ENCODE peak calls at places on chromosomes 16 and 17, in nine cellular contexts. D is A549; I is aorta; B is pancreas; J is effector memory CD4-positive, alpha-beta T cell; A is breast epithelium; H is coronary artery; U is CD4-positive, alpha-beta T cell; E is PC-9. W is an unnamed sample.

GRCh38 chr16:89378947-89379771 is 111.2 kb downstream of the ANKRD11 start:
- DNase-seq in I (no peak), E (no peak), A (no peak), J (no peak), U (no peak), D (no peak), B (no peak), H (no peak), W (no peak)

GRCh38 chr16:30060354-30061194 is 5.0 kb upstream of the ALDOA start:
- DNase-seq in D (no peak), U (no peak), H (no peak), E (peak), B (no peak), J (no peak), A (peak), I (no peak), W (no peak)

GRCh38 chr16:56477096-56477878 is 25.9 kb downstream of the OGFOD1 start:
- DNase-seq in I (no peak), J (no peak), E (peak), H (no peak), U (no peak), D (peak), B (no peak), A (no peak), W (no peak)

GRCh38 chr16:67537270-67537635 is 8.6 kb downstream of the RIPOR1 start:
- DNase-seq in E (peak), H (no peak), B (no peak), U (no peak), D (no peak), I (peak), J (peak), A (no peak), W (peak)

GRCh38 chr17:72996791-72997190 is 95.7 kb downstream of the SLC39A11 start:
- DNase-seq in A (no peak), J (no peak), H (no peak), E (no peak), B (no peak), D (no peak), I (no peak), U (no peak), W (no peak)

GRCh38 chr17:28372203-28372944 is 880 bp downstream of the SARM1 start:
- DNase-seq in A (no peak), B (peak), U (no peak), H (no peak), I (no peak), J (no peak), E (no peak), D (no peak), W (peak)

GRCh38 chr16:8944113-8944765 is 19.5 kb downstream of the USP7 start:
- DNase-seq in J (no peak), D (no peak), B (no peak), E (no peak), U (no peak), A (no peak), I (no peak), H (no peak), W (no peak)

GRCh38 chr16:10971560-10971961 is 27.2 kb downstream of the CLEC16A start:
- DNase-seq in J (peak), I (no peak), H (no peak), B (no peak), U (no peak), E (peak), D (peak), A (no peak), W (no peak)

GRCh38 chr16:66487580-66488235 is 60.6 kb downstream of the BEAN1 start:
- DNase-seq in H (peak), E (no peak), D (no peak), J (no peak), A (peak), B (no peak), U (no peak), I (no peak), W (no peak)

GRCh38 chr17:50872710-50873424 is 6.7 kb upstream of the TOB1 start:
- DNase-seq in B (no peak), U (peak), J (no peak), H (peak), D (no peak), I (peak), E (no peak), A (no peak), W (no peak)

GRCh38 chr17:20993863-20994778 is 48.7 kb downstream of the USP22 start:
- DNase-seq in J (no peak), E (no peak), A (peak), B (peak), U (no peak), D (no peak), H (peak), I (no peak), W (no peak)

GRCh38 chr16:3027983-3028715 is 4.3 kb downstream of the THOC6 start:
- DNase-seq in I (peak), E (peak), J (peak), B (peak), D (peak), U (peak), A (peak), H (no peak), W (peak)

GRCh38 chr17:50028207-50029120 is 27.4 kb upstream of the ITGA3 start:
- DNase-seq in D (peak), E (peak), A (peak), B (no peak), U (no peak), H (no peak), I (peak), J (no peak), W (no peak)

GRCh38 chr16:88730632-88731607 is 24.6 kb downstream of the CTU2 start:
- DNase-seq in H (no peak), I (no peak), U (no peak), A (no peak), B (no peak), E (no peak), D (no peak), J (no peak), W (no peak)

DNA sequence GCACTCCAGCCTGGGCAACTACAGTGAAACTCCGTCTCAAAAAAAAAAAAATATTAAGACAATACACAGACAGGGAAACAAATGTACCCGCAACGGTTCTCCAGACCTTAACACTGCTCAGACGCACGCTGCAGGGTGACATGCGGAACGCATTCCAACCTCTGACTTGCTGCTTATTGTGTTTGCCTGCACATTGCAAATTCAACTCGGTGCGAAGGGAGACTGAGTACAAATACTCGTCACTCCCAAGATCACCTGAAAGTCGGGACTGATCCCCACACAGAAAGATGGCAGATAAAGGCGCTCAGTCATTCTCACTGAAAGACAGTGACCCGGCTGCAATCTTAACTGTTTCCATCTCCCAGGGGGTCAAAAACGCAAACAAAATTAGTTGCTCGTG is 781 bp downstream of the CLCN7 start:
- DNase-seq in E (no peak), I (no peak), D (no peak), U (no peak), H (no peak), J (no peak), B (no peak), A (no peak), W (no peak)
- H3K27ac ChIP-seq in E (no peak), I (no peak), D (peak), U (no peak), H (peak), J (peak), B (no peak), A (peak), W (peak)

DNA sequence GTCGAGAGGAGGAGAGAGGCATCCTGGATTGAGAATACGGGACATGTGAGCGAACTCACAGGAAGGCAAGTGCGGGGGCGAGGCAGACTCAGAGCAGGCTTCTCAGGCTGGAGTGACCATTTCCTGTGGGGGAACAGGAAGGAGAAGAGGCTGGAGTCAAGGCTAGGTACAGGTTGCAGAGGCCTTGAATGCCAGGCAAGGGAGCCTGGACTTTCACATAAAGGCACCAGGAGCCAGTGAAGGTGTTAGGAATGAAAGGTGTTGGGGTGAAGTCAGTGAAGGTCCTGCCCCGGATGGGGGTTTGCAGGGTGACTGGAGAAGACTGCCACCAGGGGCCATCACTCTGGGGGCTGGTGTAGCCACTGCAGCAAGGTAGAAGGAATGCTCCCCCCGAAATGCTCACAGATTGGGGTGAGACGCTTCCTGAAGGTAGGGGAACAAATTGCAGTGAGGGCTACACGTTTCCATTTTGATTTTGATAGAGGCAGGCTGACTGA is 5.3 kb upstream of the GPRC5C start:
- DNase-seq in A (no peak), I (no peak), H (no peak), U (no peak), E (no peak), J (no peak), D (no peak), B (no peak), W (no peak)
- H3K27ac ChIP-seq in A (peak), I (peak), H (peak), U (no peak), E (no peak), J (no peak), D (peak), B (peak), W (peak)

DNA sequence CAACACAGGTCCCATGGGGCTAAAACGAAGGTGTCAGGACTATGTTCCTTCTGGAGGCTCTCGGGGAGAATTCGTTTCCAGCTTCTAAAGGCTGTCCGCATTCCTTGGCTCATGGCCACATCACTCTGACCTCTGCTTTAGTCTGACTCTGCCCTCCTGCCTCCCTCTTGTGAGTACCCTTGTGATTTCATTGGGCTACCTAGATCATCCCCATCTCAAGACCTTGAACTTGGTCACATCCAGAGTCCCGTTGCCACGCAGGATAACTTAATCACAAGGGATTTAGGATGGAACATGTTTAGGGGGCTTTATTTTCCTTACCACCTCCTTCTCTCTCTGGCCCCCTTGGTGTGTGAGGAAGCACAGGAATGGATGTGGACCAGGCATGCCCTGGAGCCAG is 160.9 kb upstream of the PLCG2 start:
- DNase-seq in J (no peak), U (no peak), A (no peak), E (no peak), D (no peak), H (no peak), B (no peak), I (no peak), W (no peak)
- H3K27ac ChIP-seq in J (no peak), U (no peak), A (peak), E (no peak), D (no peak), H (no peak), B (no peak), I (no peak), W (no peak)

DNA sequence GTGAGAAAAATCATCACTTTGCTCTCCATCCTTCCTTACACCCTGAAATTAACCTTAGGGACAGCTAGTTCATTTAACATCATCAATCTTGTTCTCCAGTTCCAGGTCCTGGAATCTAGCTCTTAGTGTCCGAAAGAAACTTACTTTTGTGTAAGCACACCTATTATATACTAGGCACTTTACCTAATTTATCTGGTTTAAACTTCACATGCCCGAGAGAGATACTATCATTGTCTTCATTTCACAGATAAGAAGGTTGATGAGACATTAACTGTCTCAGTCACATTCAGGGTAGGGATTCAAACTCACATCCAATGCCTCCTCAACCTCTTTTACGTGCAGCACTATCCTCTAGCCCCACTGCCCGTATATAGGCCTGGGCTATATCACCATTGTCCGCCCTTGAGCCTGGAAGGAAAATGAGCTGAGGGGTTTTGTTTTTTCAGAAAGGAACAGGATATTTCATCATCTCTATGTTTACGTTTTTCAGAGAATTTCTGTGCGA is 501 bp upstream of the AP2B1 start:
- DNase-seq in U (no peak), B (no peak), J (no peak), I (no peak), E (no peak), H (no peak), A (no peak), D (no peak), W (no peak)
- H3K27ac ChIP-seq in U (peak), B (peak), J (peak), I (no peak), E (peak), H (peak), A (peak), D (peak), W (peak)

GRCh38 chr16:24524855-24525652 is 14.3 kb upstream of the RBBP6 start:
- DNase-seq in E (no peak), U (no peak), J (no peak), H (no peak), A (no peak), D (no peak), I (no peak), B (no peak), W (no peak)
- H3K27ac ChIP-seq in E (no peak), U (no peak), J (no peak), H (no peak), A (no peak), D (no peak), I (no peak), B (no peak), W (no peak)

DNA sequence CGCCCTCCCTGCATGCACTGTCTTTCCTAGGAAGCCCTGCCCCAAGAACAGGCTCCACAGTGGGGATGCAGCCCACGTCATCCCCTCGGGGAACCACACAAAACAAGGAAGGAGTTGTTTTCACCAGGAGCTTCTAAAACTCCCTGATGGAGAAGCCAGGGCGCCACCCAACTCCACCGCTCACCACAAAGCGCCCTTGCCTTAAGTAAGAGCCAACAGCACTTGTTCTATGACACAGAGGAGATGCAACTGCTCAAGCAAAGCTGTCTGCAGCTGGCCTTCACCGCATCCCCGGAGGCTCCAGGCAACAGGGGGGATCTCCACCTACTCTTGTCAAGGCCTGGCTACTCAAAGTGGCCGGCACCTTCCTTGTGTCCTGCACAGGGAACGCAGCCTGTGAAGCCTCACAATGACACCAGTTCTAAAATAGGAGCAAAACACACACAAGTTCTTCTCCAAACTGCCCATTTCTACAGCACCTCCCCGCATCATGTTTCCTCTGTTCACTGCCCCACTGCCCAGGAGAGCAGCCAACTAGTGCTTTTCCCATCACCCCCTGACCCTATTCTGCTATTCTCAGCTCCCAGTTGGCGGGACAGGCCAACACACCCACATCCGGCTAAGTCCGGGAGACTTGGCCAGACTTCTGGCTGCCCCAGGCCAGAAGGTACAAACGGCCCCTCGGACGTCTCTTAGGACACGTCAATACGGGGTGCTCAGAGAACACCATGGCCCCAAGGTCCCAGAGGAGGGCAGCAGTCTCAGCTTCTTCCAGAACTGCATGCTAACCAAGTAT is 24.2 kb downstream of the MPG start:
- DNase-seq in D (no peak), I (peak), J (no peak), B (no peak), H (peak), A (no peak), U (no peak), E (no peak), W (peak)
- H3K27ac ChIP-seq in D (no peak), I (peak), J (no peak), B (no peak), H (peak), A (peak), U (no peak), E (no peak), W (peak)

GRCh38 chr16:73092236-73092781 is 44.4 kb upstream of the ZFHX3 start:
- DNase-seq in D (no peak), J (no peak), U (no peak), A (no peak), H (no peak), B (no peak), E (no peak), I (no peak), W (no peak)
- H3K27ac ChIP-seq in D (no peak), J (no peak), U (no peak), A (no peak), H (peak), B (no peak), E (no peak), I (peak), W (no peak)

DNA sequence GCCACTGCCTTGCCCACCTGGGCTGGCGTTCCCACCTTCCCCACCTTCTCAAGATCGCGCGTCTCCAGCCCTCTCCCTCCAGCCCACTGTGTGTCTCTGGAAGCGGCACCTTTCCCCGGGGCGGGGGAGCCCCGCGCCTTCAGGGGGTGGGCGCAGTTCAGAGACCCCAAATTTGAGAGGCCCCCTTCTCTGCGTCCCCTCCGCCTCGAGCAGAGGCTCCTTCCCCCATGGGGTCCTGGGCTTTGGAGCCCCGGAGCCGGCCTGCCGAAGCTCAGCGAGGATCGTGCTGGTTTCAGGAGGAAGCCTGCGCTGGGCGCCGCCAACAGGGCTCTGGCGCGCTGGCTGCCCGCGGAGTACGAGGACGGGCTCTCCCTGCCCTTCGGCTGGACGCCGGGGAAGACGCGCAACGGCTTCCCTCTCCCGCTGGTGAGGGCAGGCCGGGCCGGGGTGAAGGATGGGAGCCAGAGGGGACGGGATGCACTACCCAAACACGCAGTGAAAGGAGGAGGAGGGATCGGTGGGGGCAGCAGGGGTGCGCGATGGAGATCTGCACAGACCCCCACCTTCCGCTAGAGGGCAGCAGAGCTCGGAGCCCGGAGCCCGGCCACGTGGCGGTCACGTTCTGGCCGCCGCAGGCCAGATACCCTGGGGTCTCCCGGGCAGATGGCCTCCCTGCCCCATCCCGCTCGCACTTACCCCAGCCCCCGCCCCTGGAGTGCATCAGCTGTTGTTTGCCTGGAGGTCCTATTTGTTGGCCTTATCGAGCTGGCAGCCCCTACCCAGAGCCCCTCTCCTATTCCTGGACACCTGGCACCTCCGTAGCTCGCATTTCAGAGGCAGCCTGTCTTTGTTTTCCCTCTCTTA is 11.1 kb downstream of the LPO start:
- DNase-seq in I (peak), A (peak), J (peak), D (peak), B (peak), E (peak), H (no peak), U (peak), W (peak)
- H3K27ac ChIP-seq in I (no peak), A (no peak), J (no peak), D (peak), B (no peak), E (no peak), H (no peak), U (no peak), W (no peak)

W was measured in left ventricle myocardium inferior.